ENCODE peak calls at places on chromosome 14, in nine cellular contexts. H is activated T-cell treated with anti-CD3 and anti-CD28 coated beads, Interleukin-2, amount 50 U/mL, for 4 hours; Y is stimulated activated CD4-positive, alpha-beta T cell treated with anti-CD3 and anti-CD28 coated beads, Interleukin-4, amount 100 ng/mL, for 4 hours; F is Right ventricle myocardium superior; J is astrocyte of the spinal cord; N is tibial artery; R is H4; W is smooth muscle cell of the brain vasculature; U is retinal pigment epithelial cell. B is an unnamed sample.
A peak's percentile ranks its signal among the peaks of the same experiment; 100 is the strongest.

GRCh38 chr14:72907886-72908285 is 14.0 kb upstream of the DPF3 start:
- DNase-seq in H (no peak), Y (no peak), F (no peak), J (peak; percentile 86), N (no peak), R (peak; percentile 38), W (no peak), U (no peak), B (no peak)

GRCh38 chr14:101363880-101364391 is 197.4 kb upstream of the DIO3 start:
- DNase-seq in H (no peak), Y (no peak), F (no peak), J (no peak), N (no peak), R (no peak), W (no peak), U (no peak), B (no peak)

GRCh38 chr14:29993148-29993547 is 65.5 kb upstream of the PRKD1 start:
- DNase-seq in H (no peak), Y (no peak), F (no peak), J (no peak), N (no peak), R (no peak), W (no peak), U (no peak), B (no peak)

GRCh38 chr14:53032161-53032803 is 81.4 kb upstream of the FERMT2 start:
- DNase-seq in H (no peak), Y (no peak), F (no peak), J (peak; percentile 86), N (no peak), R (peak; percentile 59), W (no peak), U (peak; percentile 87), B (no peak)

GRCh38 chr14:70642313-70643235 is 858 bp downstream of the TTC9 start:
- DNase-seq in H (peak; percentile 14), Y (no peak), F (no peak), J (no peak), N (no peak), R (no peak), W (no peak), U (no peak), B (no peak)

GRCh38 chr14:68943107-68943506 is 36.0 kb downstream of the ACTN1 start:
- DNase-seq in H (no peak), Y (no peak), F (no peak), J (no peak), N (no peak), R (no peak), W (no peak), U (no peak), B (no peak)

GRCh38 chr14:77071938-77072388 is 26.1 kb upstream of the CIPC start:
- DNase-seq in H (no peak), Y (no peak), F (no peak), J (no peak), N (no peak), R (peak; percentile 28), W (no peak), U (no peak), B (no peak)

GRCh38 chr14:22850944-22851790 is 14.8 kb downstream of the MMP14 start:
- DNase-seq in H (no peak), Y (no peak), F (peak; percentile 94), J (peak; percentile 95), N (peak; percentile 94), R (peak; percentile 78), W (no peak), U (no peak), B (no peak)

GRCh38 chr14:94575730-94576585 is 5.3 kb upstream of the SERPINA5 start:
- DNase-seq in H (no peak), Y (no peak), F (no peak), J (peak; percentile 80), N (no peak), R (no peak), W (no peak), U (peak; percentile 59), B (no peak)

GRCh38 chr14:96824283-96824682 is 27.1 kb downstream of the VRK1 start:
- DNase-seq in H (no peak), Y (no peak), F (no peak), J (peak; percentile 50), N (no peak), R (no peak), W (no peak), U (no peak), B (no peak)

GRCh38 chr14:35401853-35402252 is 2.7 kb downstream of the NFKBIA start:
- DNase-seq in H (no peak), Y (no peak), F (no peak), J (no peak), N (no peak), R (no peak), W (no peak), U (no peak), B (no peak)

GRCh38 chr14:97380539-97380941 is 583.4 kb downstream of the VRK1 start:
- DNase-seq in H (peak; percentile 63), Y (peak; percentile 84), F (no peak), J (no peak), N (no peak), R (peak; percentile 13), W (no peak), U (no peak), B (no peak)

GRCh38 chr14:94009767-94010166 is 12.7 kb downstream of the CCDC197 start:
- DNase-seq in H (no peak), Y (no peak), F (no peak), J (peak; percentile 70), N (no peak), R (peak; percentile 66), W (no peak), U (peak; percentile 55), B (no peak)

GRCh38 chr14:84520711-84521338 is 1009.1 kb upstream of the FLRT2 start:
- DNase-seq in H (no peak), Y (no peak), F (no peak), J (peak; percentile 6), N (no peak), R (peak; percentile 10), W (no peak), U (peak; percentile 5), B (no peak)

GRCh38 chr14:20714593-20715250 is 26.2 kb downstream of the ANG start:
- DNase-seq in H (no peak), Y (no peak), F (peak; percentile 87), J (peak; percentile 43), N (peak; percentile 90), R (peak; percentile 57), W (peak; percentile 61), U (peak; percentile 63), B (no peak)